ENCODE peak calls at places on chromosome 7, in eight cellular contexts. One of them, this sample, is unnamed. For H3K4me1, the result is how much of the 10 kb centered on the place peaks cover.

GRCh38 chr7:139973091-139973490 is 89.7 kb downstream of the PARP12 start:
- DNase-seq in endothelial cell of umbilical vein: no peak
- DNase-seq in colonic mucosa: no peak
- DNase-seq in CD8-positive, alpha-beta T cell: no peak
- DNase-seq in cardiac muscle cell: no peak
- DNase-seq in fibroblast of lung: no peak
- DNase-seq in ovary: no peak
- DNase-seq in left lung: no peak
- DNase-seq in this sample: peak

GRCh38 chr7:80047856-80048459 is 86.7 kb upstream of the GNAI1 start:
- DNase-seq in endothelial cell of umbilical vein: no peak
- DNase-seq in CD8-positive, alpha-beta T cell: no peak
- DNase-seq in ovary: no peak
- DNase-seq in cardiac muscle cell: no peak
- DNase-seq in colonic mucosa: no peak
- DNase-seq in fibroblast of lung: peak
- DNase-seq in left lung: no peak
- DNase-seq in this sample: no peak

GRCh38 chr7:20514364-20514763 is 101.1 kb upstream of the ABCB5 start:
- DNase-seq in left lung: no peak
- DNase-seq in colonic mucosa: no peak
- DNase-seq in ovary: no peak
- DNase-seq in fibroblast of lung: peak
- DNase-seq in endothelial cell of umbilical vein: peak
- DNase-seq in CD8-positive, alpha-beta T cell: no peak
- DNase-seq in cardiac muscle cell: peak
- DNase-seq in this sample: no peak

GRCh38 chr7:102819151-102819550 is 70.4 kb downstream of the FAM185A start:
- DNase-seq in cardiac muscle cell: no peak
- DNase-seq in endothelial cell of umbilical vein: peak
- DNase-seq in left lung: no peak
- DNase-seq in colonic mucosa: no peak
- DNase-seq in ovary: no peak
- DNase-seq in CD8-positive, alpha-beta T cell: no peak
- DNase-seq in fibroblast of lung: no peak
- DNase-seq in this sample: no peak

GRCh38 chr7:82701941-82702340 is 258.4 kb upstream of the CACNA2D1 start:
- DNase-seq in left lung: no peak
- DNase-seq in ovary: no peak
- DNase-seq in endothelial cell of umbilical vein: no peak
- DNase-seq in cardiac muscle cell: no peak
- DNase-seq in CD8-positive, alpha-beta T cell: no peak
- DNase-seq in fibroblast of lung: peak
- DNase-seq in colonic mucosa: no peak
- DNase-seq in this sample: no peak

GRCh38 chr7:91185771-91186170 is 78.5 kb upstream of the FZD1 start:
- DNase-seq in CD8-positive, alpha-beta T cell: no peak
- DNase-seq in colonic mucosa: no peak
- DNase-seq in endothelial cell of umbilical vein: no peak
- DNase-seq in cardiac muscle cell: no peak
- DNase-seq in fibroblast of lung: no peak
- DNase-seq in ovary: no peak
- DNase-seq in left lung: no peak
- DNase-seq in this sample: no peak

GRCh38 chr7:87435546-87435945 is 39.9 kb downstream of the ABCB4 start:
- DNase-seq in fibroblast of lung: peak
- DNase-seq in cardiac muscle cell: no peak
- DNase-seq in colonic mucosa: no peak
- DNase-seq in left lung: no peak
- DNase-seq in ovary: no peak
- DNase-seq in endothelial cell of umbilical vein: no peak
- DNase-seq in CD8-positive, alpha-beta T cell: no peak
- DNase-seq in this sample: no peak

GRCh38 chr7:46558482-46559193 is 637.6 kb upstream of the IGFBP3 start:
- DNase-seq in left lung: no peak
- DNase-seq in endothelial cell of umbilical vein: no peak
- DNase-seq in fibroblast of lung: peak
- DNase-seq in CD8-positive, alpha-beta T cell: no peak
- DNase-seq in ovary: no peak
- DNase-seq in colonic mucosa: no peak
- DNase-seq in cardiac muscle cell: no peak
- DNase-seq in this sample: no peak

GRCh38 chr7:100091411-100092181 is 2.8 kb downstream of the COPS6 start:
- DNase-seq in left lung: no peak
- DNase-seq in CD8-positive, alpha-beta T cell: no peak
- DNase-seq in ovary: no peak
- DNase-seq in endothelial cell of umbilical vein: no peak
- DNase-seq in fibroblast of lung: no peak
- DNase-seq in cardiac muscle cell: no peak
- DNase-seq in colonic mucosa: no peak
- DNase-seq in this sample: peak

GRCh38 chr7:17638727-17639126 is 301.6 kb downstream of the SNX13 start:
- DNase-seq in endothelial cell of umbilical vein: no peak
- DNase-seq in CD8-positive, alpha-beta T cell: no peak
- DNase-seq in cardiac muscle cell: no peak
- DNase-seq in colonic mucosa: no peak
- DNase-seq in ovary: no peak
- DNase-seq in fibroblast of lung: peak
- DNase-seq in left lung: no peak
- DNase-seq in this sample: no peak

GRCh38 chr7:1872191-1873069 is 202.4 kb downstream of the ELFN1 start:
- DNase-seq in cardiac muscle cell: no peak
- DNase-seq in endothelial cell of umbilical vein: no peak
- DNase-seq in colonic mucosa: no peak
- DNase-seq in ovary: no peak
- DNase-seq in fibroblast of lung: no peak
- DNase-seq in CD8-positive, alpha-beta T cell: no peak
- DNase-seq in left lung: peak
- DNase-seq in this sample: no peak

GRCh38 chr7:18087687-18088078 is 60.0 kb upstream of the PRPS1L1 start:
- DNase-seq in left lung: peak
- DNase-seq in fibroblast of lung: no peak
- DNase-seq in endothelial cell of umbilical vein: no peak
- DNase-seq in ovary: no peak
- DNase-seq in CD8-positive, alpha-beta T cell: no peak
- DNase-seq in colonic mucosa: no peak
- DNase-seq in cardiac muscle cell: peak
- DNase-seq in this sample: peak

GRCh38 chr7:157580324-157580723 is 243.5 kb downstream of the DNAJB6 start:
- DNase-seq in fibroblast of lung: no peak
- DNase-seq in ovary: no peak
- DNase-seq in colonic mucosa: no peak
- DNase-seq in endothelial cell of umbilical vein: no peak
- DNase-seq in left lung: peak
- DNase-seq in CD8-positive, alpha-beta T cell: no peak
- DNase-seq in cardiac muscle cell: no peak
- DNase-seq in this sample: no peak

GRCh38 chr7:11786186-11786585 is 45.8 kb downstream of the THSD7A start:
- DNase-seq in colonic mucosa: no peak
- DNase-seq in CD8-positive, alpha-beta T cell: no peak
- DNase-seq in left lung: no peak
- DNase-seq in endothelial cell of umbilical vein: peak
- DNase-seq in cardiac muscle cell: no peak
- DNase-seq in fibroblast of lung: peak
- DNase-seq in ovary: no peak
- DNase-seq in this sample: peak

GRCh38 chr7:123282181-123282580 is 82.4 kb upstream of the SLC13A1 start:
- DNase-seq in endothelial cell of umbilical vein: no peak
- DNase-seq in colonic mucosa: no peak
- DNase-seq in cardiac muscle cell: no peak
- DNase-seq in left lung: no peak
- DNase-seq in CD8-positive, alpha-beta T cell: no peak
- DNase-seq in ovary: no peak
- DNase-seq in fibroblast of lung: peak
- DNase-seq in this sample: no peak

GRCh38 chr7:139896288-139896687 is 67.2 kb downstream of the TBXAS1 start:
- DNase-seq in cardiac muscle cell: no peak
- DNase-seq in endothelial cell of umbilical vein: no peak
- DNase-seq in fibroblast of lung: no peak
- DNase-seq in ovary: no peak
- DNase-seq in CD8-positive, alpha-beta T cell: no peak
- DNase-seq in left lung: no peak
- DNase-seq in colonic mucosa: no peak
- DNase-seq in this sample: no peak

GRCh38 chr7:25995216-25995615 is 156.8 kb upstream of the NFE2L3 start:
- DNase-seq in left lung: no peak
- DNase-seq in ovary: no peak
- DNase-seq in CD8-positive, alpha-beta T cell: no peak
- DNase-seq in colonic mucosa: no peak
- DNase-seq in endothelial cell of umbilical vein: no peak
- DNase-seq in cardiac muscle cell: no peak
- DNase-seq in fibroblast of lung: no peak
- DNase-seq in this sample: no peak

DNA sequence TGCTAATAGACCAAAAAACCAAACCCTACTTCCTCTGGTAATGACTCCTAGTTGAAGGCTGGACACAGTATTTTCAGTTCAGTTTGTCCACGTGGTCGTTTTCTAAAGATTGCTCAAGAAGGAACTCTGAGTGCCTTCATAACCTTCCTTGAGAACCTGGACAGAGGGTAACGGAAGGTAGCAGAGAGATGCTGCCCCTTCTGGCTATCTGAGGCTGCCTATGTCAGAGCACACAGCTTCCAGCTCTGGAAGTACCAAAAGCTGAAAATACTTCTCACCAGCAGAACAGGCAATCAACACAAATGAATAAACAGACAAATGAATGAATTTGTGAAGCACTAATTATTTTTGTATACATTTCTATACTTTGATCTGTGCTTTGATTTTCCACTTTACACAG is 85.2 kb downstream of the AMPH start:
- DNase-seq in fibroblast of lung: no peak
- DNase-seq in endothelial cell of umbilical vein: no peak
- DNase-seq in cardiac muscle cell: no peak
- DNase-seq in colonic mucosa: no peak
- DNase-seq in left lung: no peak
- DNase-seq in CD8-positive, alpha-beta T cell: no peak
- DNase-seq in ovary: no peak
- DNase-seq in this sample: peak
- TF ChIP-seq CTCF in fibroblast of lung: no peak
- TF ChIP-seq CTCF in endothelial cell of umbilical vein: no peak
- TF ChIP-seq CTCF in cardiac muscle cell: no peak
- TF ChIP-seq CTCF in colonic mucosa: no peak
- TF ChIP-seq CTCF in left lung: no peak
- TF ChIP-seq CTCF in CD8-positive, alpha-beta T cell: no peak
- TF ChIP-seq CTCF in ovary: no peak
- TF ChIP-seq CTCF in this sample: peak

DNA sequence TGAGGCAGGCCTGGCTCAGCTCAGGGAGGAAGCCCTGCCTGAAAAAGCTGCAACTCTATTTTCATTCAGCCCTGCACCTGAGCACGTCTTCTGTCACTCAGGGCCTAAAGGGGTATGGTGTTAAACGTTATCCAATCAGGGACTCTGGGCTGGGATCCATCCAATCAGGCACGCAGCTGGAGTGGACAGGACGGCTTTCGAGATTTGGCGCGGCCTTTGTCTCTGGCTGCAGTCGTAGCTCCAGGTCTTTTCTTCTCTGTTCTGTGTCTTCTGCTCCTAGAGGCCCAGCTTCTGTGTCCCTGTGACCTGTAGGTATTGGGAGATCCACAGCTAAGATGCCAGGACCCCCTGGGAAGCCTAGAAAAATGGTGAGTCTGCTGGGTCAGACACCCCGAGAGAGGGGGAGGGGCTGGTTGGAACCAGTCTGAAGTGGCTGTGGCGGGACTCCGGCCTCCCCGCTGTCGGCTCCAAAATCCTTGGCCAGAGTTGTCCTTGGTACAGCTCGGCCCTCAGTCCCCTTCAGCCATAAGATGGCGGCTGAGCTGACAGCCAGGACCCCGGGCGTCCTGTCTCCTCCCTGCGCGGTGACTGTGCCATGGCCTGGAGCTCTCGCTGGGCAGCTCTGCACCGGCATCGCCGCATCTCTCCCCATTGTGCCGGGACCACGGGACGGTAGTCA is 11.7 kb upstream of the ZNF680 start:
- DNase-seq in endothelial cell of umbilical vein: peak
- DNase-seq in CD8-positive, alpha-beta T cell: no peak
- DNase-seq in ovary: peak
- DNase-seq in colonic mucosa: peak
- DNase-seq in fibroblast of lung: peak
- DNase-seq in left lung: no peak
- DNase-seq in cardiac muscle cell: peak
- DNase-seq in this sample: no peak
- H3K27ac ChIP-seq in endothelial cell of umbilical vein: no peak
- H3K27ac ChIP-seq in CD8-positive, alpha-beta T cell: no peak
- H3K27ac ChIP-seq in ovary: no peak
- H3K27ac ChIP-seq in colonic mucosa: no peak
- H3K27ac ChIP-seq in fibroblast of lung: no peak
- H3K27ac ChIP-seq in left lung: no peak
- H3K27ac ChIP-seq in cardiac muscle cell: no peak
- H3K27ac ChIP-seq in this sample: peak

DNA sequence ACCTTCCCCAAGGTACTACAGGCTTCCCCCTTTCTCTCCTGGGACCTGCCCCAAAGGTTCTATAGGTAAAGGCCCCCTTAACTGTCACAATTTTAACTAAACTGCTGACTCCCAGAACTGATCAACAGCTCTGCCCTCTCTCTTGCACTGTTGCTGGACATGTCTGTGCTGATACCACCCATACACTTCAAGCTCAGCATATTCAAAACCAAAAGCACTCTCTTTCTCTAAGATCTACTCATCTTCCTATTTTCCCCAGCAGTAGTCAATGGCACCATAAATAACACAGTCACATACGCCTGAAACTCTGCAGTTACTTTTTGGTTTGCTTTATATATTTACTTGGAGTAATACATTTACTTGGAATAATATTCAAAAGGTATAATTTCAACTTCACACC is 12.3 kb downstream of the OSBPL3 start:
- DNase-seq in endothelial cell of umbilical vein: no peak
- DNase-seq in left lung: no peak
- DNase-seq in fibroblast of lung: no peak
- DNase-seq in ovary: no peak
- DNase-seq in colonic mucosa: no peak
- DNase-seq in cardiac muscle cell: no peak
- DNase-seq in CD8-positive, alpha-beta T cell: no peak
- DNase-seq in this sample: no peak
- H3K4me1 ChIP-seq in endothelial cell of umbilical vein: under half
- H3K4me1 ChIP-seq in left lung: under half
- H3K4me1 ChIP-seq in fibroblast of lung: under half
- H3K4me1 ChIP-seq in ovary: under half
- H3K4me1 ChIP-seq in colonic mucosa: under half
- H3K4me1 ChIP-seq in cardiac muscle cell: under half
- H3K4me1 ChIP-seq in CD8-positive, alpha-beta T cell: under half
- H3K4me1 ChIP-seq in this sample: under half

DNA sequence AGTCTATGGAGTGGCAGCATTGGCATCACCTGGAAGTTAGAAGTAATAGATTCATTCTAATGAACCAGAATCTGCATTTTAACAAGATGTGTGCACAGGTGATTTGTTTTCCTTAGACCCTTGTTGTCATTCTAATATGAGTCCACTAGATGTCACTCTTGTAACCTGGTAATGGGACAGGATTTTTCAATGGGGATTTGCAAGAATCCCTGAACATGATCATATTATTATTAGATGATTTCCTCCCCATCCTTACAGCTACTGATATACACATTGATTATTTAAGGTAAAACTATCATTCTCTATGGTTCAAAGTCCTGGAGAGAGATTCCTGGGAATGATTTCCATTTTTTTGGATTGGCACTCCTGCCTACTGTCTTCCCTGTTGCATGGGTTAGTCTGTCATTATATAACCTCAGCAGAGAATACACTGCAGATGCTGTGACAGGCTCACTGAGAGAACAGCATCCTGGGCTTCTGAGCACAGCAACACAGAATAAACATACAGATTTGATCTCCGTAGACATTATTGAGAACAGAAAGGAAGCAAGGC is 194.9 kb downstream of the SUGCT start:
- DNase-seq in cardiac muscle cell: peak
- DNase-seq in endothelial cell of umbilical vein: peak
- DNase-seq in left lung: no peak
- DNase-seq in ovary: no peak
- DNase-seq in colonic mucosa: no peak
- DNase-seq in CD8-positive, alpha-beta T cell: no peak
- DNase-seq in fibroblast of lung: peak
- DNase-seq in this sample: no peak
- TF ChIP-seq CTCF in cardiac muscle cell: peak
- TF ChIP-seq CTCF in endothelial cell of umbilical vein: peak
- TF ChIP-seq CTCF in left lung: peak
- TF ChIP-seq CTCF in ovary: peak
- TF ChIP-seq CTCF in colonic mucosa: peak
- TF ChIP-seq CTCF in CD8-positive, alpha-beta T cell: peak
- TF ChIP-seq CTCF in fibroblast of lung: peak
- TF ChIP-seq CTCF in this sample: peak